ENCODE peak calls at places on chromosomes 4 and X, in seven cellular contexts. W, F, S, G, N, K and T are unnamed samples.
A peak's percentile ranks its signal among the peaks of the same experiment; 100 is the strongest.

GRCh38 chr4:54942735-54943134 is 182.7 kb downstream of the KDR start:
- DNase-seq in W (no peak), F (peak; percentile 44), S (no peak), G (no peak), N (no peak), K (no peak), T (no peak)

GRCh38 chrX:23902419-23902818 is 5.3 kb downstream of the APOO start:
- DNase-seq in W (no peak), F (peak; percentile 50), S (no peak), G (no peak), N (no peak), K (no peak), T (no peak)

GRCh38 chr4:24102621-24103020 is 212.8 kb upstream of the PPARGC1A start:
- DNase-seq in W (no peak), F (no peak), S (no peak), G (no peak), N (no peak), K (no peak), T (no peak)

GRCh38 chr4:184262901-184263300 is 45.2 kb upstream of the ENPP6 start:
- DNase-seq in W (peak; percentile 45), F (no peak), S (no peak), G (no peak), N (no peak), K (no peak), T (no peak)

GRCh38 chrX:25049347-25049746 is 33.6 kb upstream of the ARX start:
- DNase-seq in W (no peak), F (no peak), S (no peak), G (no peak), N (no peak), K (no peak), T (no peak)

GRCh38 chr4:128606173-128606572 is 203.3 kb upstream of the JADE1 start:
- DNase-seq in W (no peak), F (no peak), S (peak; percentile 48), G (no peak), N (peak; percentile 71), K (no peak), T (no peak)

GRCh38 chr4:183797445-183798248 is 107.5 kb upstream of the STOX2 start:
- DNase-seq in W (no peak), F (no peak), S (peak; percentile 53), G (no peak), N (no peak), K (peak; percentile 29), T (peak; percentile 37)

GRCh38 chr4:13645075-13645474 is 17.6 kb upstream of the BOD1L1 start:
- DNase-seq in W (no peak), F (no peak), S (no peak), G (no peak), N (no peak), K (no peak), T (no peak)

GRCh38 chr4:88225216-88226107 is 58.9 kb downstream of the PPM1K start:
- DNase-seq in W (no peak), F (no peak), S (no peak), G (no peak), N (no peak), K (no peak), T (no peak)

GRCh38 chr4:119025440-119025839 is 110.2 kb upstream of the MYOZ2 start:
- DNase-seq in W (no peak), F (no peak), S (no peak), G (no peak), N (peak; percentile 59), K (no peak), T (peak; percentile 86)

GRCh38 chr4:47462799-47463234 is 685 bp downstream of the COMMD8 start:
- DNase-seq in W (no peak), F (peak; percentile 42), S (no peak), G (no peak), N (no peak), K (no peak), T (no peak)

GRCh38 chr4:11218692-11219091 is 210.0 kb downstream of the HS3ST1 start:
- DNase-seq in W (no peak), F (no peak), S (no peak), G (no peak), N (no peak), K (no peak), T (no peak)

GRCh38 chrX:47484885-47485284 is 1.9 kb upstream of the ZNF41 start:
- DNase-seq in W (no peak), F (peak; percentile 35), S (no peak), G (no peak), N (no peak), K (no peak), T (no peak)

GRCh38 chr4:142262956-142263355 is 583.1 kb downstream of the INPP4B start:
- DNase-seq in W (no peak), F (no peak), S (no peak), G (no peak), N (no peak), K (no peak), T (no peak)

GRCh38 chrX:39953027-39953426 is 144.7 kb downstream of the BCOR start:
- DNase-seq in W (no peak), F (peak; percentile 86), S (no peak), G (no peak), N (no peak), K (no peak), T (no peak)

GRCh38 chr4:186017801-186018200 is 51.2 kb upstream of the TLR3 start:
- DNase-seq in W (peak; percentile 70), F (no peak), S (no peak), G (no peak), N (no peak), K (no peak), T (no peak)

GRCh38 chr4:156695163-156695562 is 276.4 kb downstream of the PDGFC start:
- DNase-seq in W (no peak), F (no peak), S (no peak), G (no peak), N (no peak), K (no peak), T (no peak)

DNA sequence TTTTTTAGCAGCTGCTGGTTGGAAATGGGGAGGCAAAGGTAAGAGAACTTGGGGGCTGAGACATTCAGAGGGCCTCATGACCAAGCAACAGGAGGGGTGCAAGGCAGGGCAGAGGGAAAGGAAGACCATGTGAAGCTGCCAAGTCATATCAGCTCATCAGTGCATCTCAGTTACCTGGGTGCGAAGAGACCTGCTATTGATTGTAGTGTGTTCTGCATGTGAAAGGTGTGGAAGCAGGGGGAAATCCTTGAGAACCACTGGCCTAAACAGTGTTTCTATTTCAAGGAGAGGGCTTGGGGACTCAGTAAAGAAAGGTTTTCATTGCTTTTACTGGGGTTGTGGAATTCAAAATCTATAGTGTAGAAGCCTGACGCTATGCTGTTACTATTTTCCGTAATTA is 47.1 kb upstream of the EDA start:
- DNase-seq in W (no peak), F (no peak), S (no peak), G (no peak), N (no peak), K (no peak), T (no peak)
- H3K4me1 ChIP-seq in W (no peaks in the 10 kb centered on the region), F (no peaks in the 10 kb centered on the region), S (no peaks in the 10 kb centered on the region), G (no peaks in the 10 kb centered on the region), N (no peaks in the 10 kb centered on the region), K (no peaks in the 10 kb centered on the region), T (no peaks in the 10 kb centered on the region)

DNA sequence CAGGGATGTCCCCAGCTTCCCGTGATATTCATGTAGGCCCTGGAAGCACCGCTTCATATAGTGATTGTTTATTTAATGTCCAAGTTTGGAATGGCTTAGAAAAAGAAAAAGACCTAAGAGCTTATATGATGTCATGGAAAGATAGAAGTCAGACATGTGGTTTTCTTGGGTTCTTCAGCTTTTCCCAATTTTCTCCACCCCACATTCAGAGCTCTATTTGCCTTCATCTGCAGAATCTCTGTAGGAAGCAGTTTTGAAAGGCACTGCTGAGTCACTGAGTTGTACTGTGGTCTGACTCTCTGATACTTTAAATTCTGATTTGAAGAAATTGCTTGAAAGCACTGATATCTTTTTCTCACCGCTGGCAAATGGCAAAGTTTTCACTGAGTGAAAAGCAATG is 120.6 kb upstream of the EDNRA start:
- DNase-seq in W (no peak), F (no peak), S (no peak), G (no peak), N (no peak), K (no peak), T (no peak)
- H3K4me1 ChIP-seq in W (peaks cover 32% of the 10 kb centered on the region), F (no peaks in the 10 kb centered on the region), S (no peaks in the 10 kb centered on the region), G (no peaks in the 10 kb centered on the region), N (no peaks in the 10 kb centered on the region), K (no peaks in the 10 kb centered on the region), T (peaks cover 35% of the 10 kb centered on the region)

DNA sequence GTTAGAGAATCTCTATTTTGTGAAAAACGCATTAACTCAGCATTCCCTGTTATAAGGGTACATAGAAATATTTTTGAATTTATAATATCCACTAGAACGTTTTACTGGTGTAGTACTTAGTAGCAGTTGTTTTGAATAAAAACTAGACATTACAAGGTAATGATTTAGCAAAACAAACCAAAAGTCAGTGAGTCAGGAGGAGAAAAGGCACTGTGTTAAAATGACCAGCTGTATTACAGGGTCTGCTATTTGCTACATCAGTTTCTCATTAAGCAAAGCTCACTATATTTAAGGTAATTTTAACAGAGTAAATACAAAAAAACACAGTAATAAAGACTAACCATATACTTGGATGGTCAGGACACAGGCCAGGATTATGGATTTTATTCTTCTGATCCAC is 152.8 kb downstream of the RASL11B start:
- DNase-seq in W (no peak), F (no peak), S (no peak), G (no peak), N (no peak), K (no peak), T (no peak)
- H3K4me1 ChIP-seq in W (peaks cover 41% of the 10 kb centered on the region), F (no peaks in the 10 kb centered on the region), S (peaks cover 54% of the 10 kb centered on the region), G (no peaks in the 10 kb centered on the region), N (peaks cover 57% of the 10 kb centered on the region), K (peaks cover 3% of the 10 kb centered on the region), T (peaks cover under 1% of the 10 kb centered on the region)

DNA sequence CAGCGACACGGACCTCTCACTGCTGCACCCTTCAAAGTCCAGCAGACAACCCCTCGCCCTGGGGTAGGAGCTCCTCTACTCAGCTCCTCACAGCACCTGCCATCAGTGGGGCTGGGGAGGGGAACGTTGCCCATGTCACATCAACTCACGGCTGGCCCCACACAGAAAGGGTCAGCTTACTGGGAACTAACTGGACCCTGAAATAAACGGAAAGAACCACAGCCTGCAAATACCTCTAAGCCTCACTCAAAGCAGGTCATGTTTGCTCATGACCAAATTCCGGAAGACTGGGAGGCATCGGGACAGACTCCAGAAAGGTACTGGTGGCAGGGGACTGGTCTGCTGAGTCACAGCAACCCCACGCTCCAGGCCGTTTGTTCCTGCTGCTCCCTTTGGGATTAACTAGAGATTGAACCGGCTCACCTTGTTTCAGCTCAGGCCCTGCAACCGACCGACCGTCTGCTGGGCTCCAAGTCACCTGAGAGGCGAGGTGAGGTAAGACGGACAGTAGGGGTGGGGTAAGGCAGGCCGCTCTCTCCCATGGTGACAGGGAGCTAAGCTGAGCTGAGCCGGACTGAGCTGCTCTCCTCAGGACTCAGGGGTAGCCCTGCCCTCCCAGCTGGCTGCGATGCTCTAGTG is 5.6 kb downstream of the G6PD start:
- DNase-seq in W (no peak), F (no peak), S (no peak), G (no peak), N (no peak), K (no peak), T (no peak)
- H3K4me1 ChIP-seq in W (peaks cover 33% of the 10 kb centered on the region), F (peaks cover 7% of the 10 kb centered on the region), S (peaks cover 2% of the 10 kb centered on the region), G (no peaks in the 10 kb centered on the region), N (peaks cover 24% of the 10 kb centered on the region), K (no peaks in the 10 kb centered on the region), T (no peaks in the 10 kb centered on the region)